ENCODE peak calls at places on chromosomes 12 and 14, in ten cellular contexts. M is lower lobe of right lung, V is mammary epithelial cell, Z is testis, I is mesendoderm, A is adipocyte, P is HCT116, O is IMR-90, S is GM23248, K is hepatocyte. F is an unnamed sample.

GRCh38 chr14:90678420-90678819 is 137.8 kb downstream of the TTC7B start:
- DNase-seq in M (no peak), V (peak; percentile 23), Z (no peak), I (no peak), A (peak; percentile 69), P (no peak), O (peak; percentile 60), S (peak; percentile 65), K (no peak), F (no peak)

GRCh38 chr12:125186471-125187147 is 121.4 kb downstream of the AACS start:
- DNase-seq in M (no peak), V (peak; percentile 20), Z (no peak), I (no peak), A (no peak), P (no peak), O (no peak), S (peak; percentile 58), K (no peak), F (peak; percentile 77)

GRCh38 chr12:108629824-108630476 is 3.7 kb downstream of the SELPLG start:
- DNase-seq in M (peak; percentile 79), V (peak; percentile 64), Z (no peak), I (peak; percentile 88), A (peak; percentile 77), P (no peak), O (peak; percentile 87), S (peak; percentile 96), K (peak; percentile 80), F (peak; percentile 74)

GRCh38 chr14:60981626-60982455 is 796 bp downstream of the SLC38A6 start:
- DNase-seq in M (no peak), V (peak; percentile 70), Z (peak; percentile 16), I (peak; percentile 71), A (peak; percentile 77), P (no peak), O (peak; percentile 94), S (peak; percentile 88), K (peak; percentile 76), F (no peak)

GRCh38 chr12:57236224-57236924 is 6.9 kb downstream of the SHMT2 start:
- DNase-seq in M (peak; percentile 50), V (no peak), Z (no peak), I (peak; percentile 64), A (no peak), P (no peak), O (no peak), S (peak; percentile 40), K (peak; percentile 13), F (peak; percentile 75)

GRCh38 chr12:7555752-7556151 is 52.2 kb upstream of the CD163 start:
- DNase-seq in M (no peak), V (peak; percentile 39), Z (peak; percentile 16), I (no peak), A (peak; percentile 84), P (peak; percentile 48), O (peak; percentile 73), S (peak; percentile 86), K (peak; percentile 10), F (no peak)

GRCh38 chr14:100088226-100088625 is 23.0 kb downstream of the EVL start:
- DNase-seq in M (no peak), V (no peak), Z (no peak), I (no peak), A (no peak), P (no peak), O (no peak), S (no peak), K (no peak), F (no peak)

GRCh38 chr14:102951799-102952198 is 29.3 kb downstream of the AMN start:
- DNase-seq in M (no peak), V (no peak), Z (no peak), I (no peak), A (no peak), P (no peak), O (peak; percentile 74), S (no peak), K (no peak), F (peak; percentile 13)

GRCh38 chr12:123997033-123997822 is 24.2 kb downstream of the ZNF664 start:
- DNase-seq in M (no peak), V (no peak), Z (no peak), I (no peak), A (no peak), P (no peak), O (no peak), S (peak; percentile 20), K (no peak), F (no peak)

GRCh38 chr12:13450231-13451080 is 253.9 kb downstream of the EMP1 start:
- DNase-seq in M (no peak), V (no peak), Z (no peak), I (no peak), A (no peak), P (no peak), O (no peak), S (no peak), K (no peak), F (no peak)

GRCh38 chr14:72686101-72686500 is 207.8 kb downstream of the DPF3 start:
- DNase-seq in M (no peak), V (no peak), Z (no peak), I (no peak), A (no peak), P (no peak), O (no peak), S (no peak), K (no peak), F (no peak)

GRCh38 chr14:68884031-68885030 is 91.5 kb upstream of the ZFP36L1 start:
- DNase-seq in M (no peak), V (peak; percentile 82), Z (peak; percentile 23), I (no peak), A (peak; percentile 64), P (peak; percentile 15), O (peak; percentile 96), S (peak; percentile 99), K (no peak), F (no peak)

GRCh38 chr12:127083028-127083949 is 1183.7 kb upstream of the TMEM132C start:
- DNase-seq in M (no peak), V (peak; percentile 78), Z (no peak), I (peak; percentile 88), A (peak; percentile 93), P (peak; percentile 54), O (peak; percentile 65), S (peak; percentile 88), K (peak; percentile 72), F (no peak)

GRCh38 chr12:10720974-10721565 is 2.1 kb downstream of the YBX3 start:
- DNase-seq in M (no peak), V (no peak), Z (no peak), I (peak; percentile 15), A (peak; percentile 41), P (no peak), O (no peak), S (peak; percentile 37), K (no peak), F (no peak)

GRCh38 chr14:75295061-75295461 is 16.4 kb downstream of the FOS start:
- DNase-seq in M (peak; percentile 82), V (peak; percentile 38), Z (peak; percentile 81), I (peak; percentile 86), A (peak; percentile 86), P (no peak), O (peak; percentile 78), S (peak; percentile 85), K (peak; percentile 90), F (peak; percentile 91)

GRCh38 chr14:101899263-101899662 is 65.1 kb upstream of the DYNC1H1 start:
- DNase-seq in M (no peak), V (no peak), Z (no peak), I (no peak), A (no peak), P (no peak), O (no peak), S (no peak), K (no peak), F (no peak)

GRCh38 chr12:19970116-19970515 is 398.2 kb upstream of the PDE3A start:
- DNase-seq in M (no peak), V (peak; percentile 1), Z (no peak), I (no peak), A (peak; percentile 92), P (no peak), O (peak; percentile 61), S (peak; percentile 72), K (no peak), F (no peak)

GRCh38 chr14:36835145-36835544 is 173.5 kb downstream of the PAX9 start:
- DNase-seq in M (no peak), V (no peak), Z (no peak), I (peak; percentile 67), A (no peak), P (no peak), O (no peak), S (no peak), K (no peak), F (no peak)

GRCh38 chr12:57090924-57091632 is 2.2 kb downstream of the NAB2 start:
- DNase-seq in M (no peak), V (no peak), Z (peak; percentile 48), I (no peak), A (peak; percentile 55), P (no peak), O (no peak), S (peak; percentile 78), K (no peak), F (peak; percentile 74)

GRCh38 chr12:59403259-59403932 is 192.4 kb upstream of the SLC16A7 start:
- DNase-seq in M (no peak), V (peak; percentile 42), Z (peak; percentile 69), I (peak; percentile 80), A (peak; percentile 91), P (peak; percentile 55), O (peak; percentile 75), S (peak; percentile 77), K (peak; percentile 77), F (peak; percentile 43)

GRCh38 chr12:11576104-11576503 is 73.4 kb upstream of the ETV6 start:
- DNase-seq in M (no peak), V (peak; percentile 94), Z (no peak), I (peak; percentile 10), A (no peak), P (no peak), O (peak; percentile 48), S (peak; percentile 79), K (no peak), F (no peak)

GRCh38 chr14:21219120-21219519 is 50.1 kb downstream of the HNRNPC start:
- DNase-seq in M (no peak), V (no peak), Z (no peak), I (no peak), A (peak; percentile 17), P (no peak), O (no peak), S (no peak), K (no peak), F (no peak)
- H3K36me3 ChIP-seq in M (peaks cover 86% of the 10 kb centered on the region), V (peaks cover 51% of the 10 kb centered on the region), Z (no peaks in the 10 kb centered on the region), I (peaks cover 5% of the 10 kb centered on the region), A (peaks cover 96% of the 10 kb centered on the region), P (peaks cover 74% of the 10 kb centered on the region), O (peaks cover 43% of the 10 kb centered on the region), S (peaks cover 60% of the 10 kb centered on the region), K (no peaks in the 10 kb centered on the region), F (peaks cover 3% of the 10 kb centered on the region)

GRCh38 chr14:55028476-55028875 is 1.4 kb downstream of the SOCS4 start:
- DNase-seq in M (no peak), V (no peak), Z (no peak), I (no peak), A (no peak), P (no peak), O (no peak), S (no peak), K (no peak), F (no peak)
- H3K4me3 ChIP-seq in M (peak overlapping the region; percentile 87), V (peak overlapping the region; percentile 95), Z (no peak overlapping the region), I (no peak overlapping the region), A (peak overlapping the region; percentile 92), P (peak overlapping the region; percentile 81), O (peak overlapping the region; percentile 83), S (peak overlapping the region; percentile 91), K (peak overlapping the region; percentile 66), F (peak overlapping the region; percentile 88)

GRCh38 chr12:93922583-93923006 is 225.8 kb upstream of the PLXNC1 start:
- DNase-seq in M (no peak), V (no peak), Z (no peak), I (peak; percentile 28), A (no peak), P (no peak), O (no peak), S (no peak), K (no peak), F (no peak)
- H3K36me3 ChIP-seq in M (no peaks in the 10 kb centered on the region), V (no peaks in the 10 kb centered on the region), Z (no peaks in the 10 kb centered on the region), I (no peaks in the 10 kb centered on the region), A (no peaks in the 10 kb centered on the region), P (no peaks in the 10 kb centered on the region), O (no peaks in the 10 kb centered on the region), S (no peaks in the 10 kb centered on the region), K (no peaks in the 10 kb centered on the region), F (no peaks in the 10 kb centered on the region)

GRCh38 chr14:58239259-58240210 is 5.1 kb upstream of the PSMA3 start:
- DNase-seq in M (peak; percentile 75), V (peak; percentile 46), Z (peak; percentile 87), I (peak; percentile 46), A (peak; percentile 89), P (peak; percentile 26), O (peak; percentile 64), S (peak; percentile 66), K (peak; percentile 84), F (peak; percentile 89)
- H3K4me3 ChIP-seq in M (peak overlapping the region; percentile 68), V (peak overlapping the region; percentile 50), Z (peak overlapping the region; percentile 57), I (peak overlapping the region; percentile 80), A (peak overlapping the region; percentile 93), P (peak overlapping the region; percentile 1), O (peak overlapping the region; percentile 94), S (peak overlapping the region; percentile 95), K (peak overlapping the region; percentile 65), F (peak overlapping the region; percentile 97)